ENCODE peak calls at places on chromosomes 4 and X, in six cellular contexts. U is mesenchymal stem cell; V is CD8-positive, alpha-beta memory T cell; L is ovary; Y is SK-N-SH; G is spleen. K is an unnamed sample.

GRCh38 chr4:166003811-166004210 is 130.8 kb downstream of the TLL1 start:
- DNase-seq in Y (no peak), G (no peak), V (no peak), U (no peak), L (no peak), K (no peak)

GRCh38 chrX:134171661-134172587 is 65.1 kb upstream of the CCDC160 start:
- DNase-seq in Y (peak), G (peak), V (no peak), U (peak), L (peak), K (no peak)

GRCh38 chr4:21452931-21453330 is 495.6 kb downstream of the KCNIP4 start:
- DNase-seq in G (no peak), U (no peak), Y (no peak), L (no peak), V (no peak), K (no peak)

GRCh38 chr4:41146716-41147506 is 67.4 kb downstream of the APBB2 start:
- DNase-seq in U (peak), Y (no peak), G (no peak), L (no peak), V (no peak), K (peak)

GRCh38 chrX:19602866-19603620 is 87.7 kb upstream of the MAP3K15 start:
- DNase-seq in Y (no peak), G (no peak), L (no peak), U (peak), V (no peak), K (peak)

GRCh38 chr4:150769845-150770244 is 187.9 kb downstream of the MAB21L2 start:
- DNase-seq in Y (no peak), L (no peak), V (no peak), G (no peak), U (no peak), K (peak)

GRCh38 chr4:165293927-165294649 is 33.4 kb upstream of the MSMO1 start:
- DNase-seq in V (no peak), L (no peak), U (no peak), Y (no peak), G (no peak), K (no peak)

GRCh38 chr4:174451897-174452296 is 70.4 kb downstream of the HPGD start:
- DNase-seq in Y (no peak), U (no peak), L (no peak), G (no peak), V (no peak), K (no peak)

GRCh38 chr4:118373614-118374255 is 20.9 kb upstream of the PRSS12 start:
- DNase-seq in G (no peak), U (peak), Y (no peak), V (no peak), L (no peak), K (peak)

GRCh38 chr4:622996-623913 is 2.1 kb upstream of the PDE6B start:
- DNase-seq in G (peak), V (no peak), Y (no peak), U (no peak), L (no peak), K (no peak)

GRCh38 chr4:165748321-165748720 is 124.7 kb upstream of the TLL1 start:
- DNase-seq in Y (no peak), U (no peak), L (no peak), V (no peak), G (no peak), K (no peak)

GRCh38 chrX:24148118-24148517 is 1.4 kb upstream of the ZFX start:
- DNase-seq in U (no peak), Y (no peak), G (no peak), L (no peak), V (no peak), K (no peak)

GRCh38 chr4:147754037-147754445 is 22.2 kb downstream of the ARHGAP10 start:
- DNase-seq in G (no peak), Y (no peak), L (no peak), U (peak), V (no peak), K (peak)

GRCh38 chrX:101659601-101660063 is at the start of gene ARMCX2:
- DNase-seq in L (peak), G (peak), U (peak), V (no peak), Y (peak), K (peak)

GRCh38 chr4:101346562-101347266 is 612 bp downstream of the PPP3CA start:
- DNase-seq in Y (no peak), L (peak), G (peak), U (peak), V (peak), K (peak)

GRCh38 chr4:164087733-164088132 is 593.2 kb downstream of the TMA16 start:
- DNase-seq in G (no peak), U (no peak), Y (no peak), L (no peak), V (no peak), K (no peak)

GRCh38 chr4:98720871-98721480 is 62.6 kb upstream of the TSPAN5 start:
- DNase-seq in L (no peak), G (no peak), Y (no peak), V (no peak), U (no peak), K (peak)

GRCh38 chrX:69109036-69109663 is 56.1 kb downstream of the PJA1 start:
- DNase-seq in V (no peak), L (no peak), Y (no peak), G (no peak), U (no peak), K (no peak)

DNA sequence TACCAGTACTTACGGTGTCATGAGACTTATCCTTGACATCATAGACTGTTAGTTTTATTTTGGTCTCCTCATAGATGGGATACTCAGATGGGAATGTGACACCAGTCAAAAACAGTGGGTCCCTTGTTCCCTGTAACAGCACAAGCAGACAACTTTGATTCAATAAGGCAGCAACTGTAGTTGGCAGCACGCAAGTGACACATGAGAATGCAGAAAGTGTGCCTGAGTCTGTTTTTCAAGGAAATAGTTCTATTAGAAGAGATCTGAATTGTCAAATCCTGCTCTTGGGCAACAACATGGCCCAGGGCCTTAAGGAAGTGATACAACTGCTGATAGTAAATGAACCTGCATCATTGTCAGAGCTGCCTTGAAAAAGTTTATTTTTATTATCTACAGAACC is 443.2 kb downstream of the INPP4B start:
- DNase-seq in L (no peak), Y (no peak), G (no peak), U (no peak), V (no peak), K (peak)
- H3K4me3 ChIP-seq in L (no peak), Y (no peak), G (peak), U (no peak), V (peak), K (peak)

GRCh38 chr4:3880595-3881120 is 114.5 kb downstream of the ADRA2C start:
- DNase-seq in L (peak), U (peak), Y (peak), V (peak), G (peak), K (peak)
- H3K4me3 ChIP-seq in L (no peak), U (no peak), Y (no peak), V (peak), G (peak), K (no peak)

GRCh38 chrX:45799576-45799975 is 598.9 kb upstream of the DIPK2B start:
- DNase-seq in U (no peak), Y (no peak), G (no peak), L (no peak), V (no peak), K (no peak)
- H3K4me3 ChIP-seq in U (no peak), Y (peak), G (no peak), L (no peak), V (no peak), K (no peak)

GRCh38 chr4:153539058-153539826 is 73.1 kb downstream of the TMEM131L start:
- DNase-seq in U (no peak), L (no peak), V (no peak), G (no peak), Y (no peak), K (no peak)
- H3K4me3 ChIP-seq in U (no peak), L (peak), V (no peak), G (no peak), Y (peak), K (peak)

GRCh38 chrX:100649550-100650356 is 5.8 kb downstream of the SRPX2 start:
- DNase-seq in G (no peak), Y (no peak), V (no peak), L (peak), U (peak), K (peak)
- H3K4me3 ChIP-seq in G (no peak), Y (no peak), V (no peak), L (no peak), U (no peak), K (peak)

GRCh38 chrX:103849558-103849957 is 17.5 kb upstream of the RAB9B start:
- DNase-seq in U (no peak), V (no peak), L (no peak), G (no peak), Y (no peak), K (no peak)

GRCh38 chrX:103846395-103846794 is 14.3 kb upstream of the RAB9B start:
- DNase-seq in G (no peak), L (no peak), Y (no peak), V (no peak), U (no peak), K (no peak)

GRCh38 chrX:103845165-103845653 is 13.2 kb upstream of the RAB9B start:
- DNase-seq in L (peak), U (peak), V (peak), G (no peak), Y (peak), K (peak)

GRCh38 chrX:103847174-103847870 is 15.3 kb upstream of the RAB9B start:
- DNase-seq in U (no peak), L (no peak), Y (no peak), V (no peak), G (no peak), K (no peak)
- H3K4me3 ChIP-seq in U (no peak), L (no peak), Y (no peak), V (no peak), G (no peak), K (no peak)

DNA sequence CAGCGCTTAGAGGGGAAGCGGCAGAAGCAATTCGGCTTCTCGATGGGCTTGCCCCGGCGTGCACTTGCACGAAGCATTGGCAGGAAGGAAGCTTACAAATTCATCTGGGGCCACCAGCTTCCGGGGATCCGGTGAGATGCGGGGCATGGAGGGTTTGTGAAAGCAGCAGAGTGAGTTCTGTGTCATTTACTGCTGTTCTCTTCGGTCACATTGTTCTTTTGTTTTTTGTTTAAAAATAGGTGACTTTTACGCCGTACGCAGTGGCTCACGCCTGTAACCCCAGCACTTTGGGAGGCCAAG is 47.0 kb downstream of the ASMT start:
- DNase-seq in Y (no peak), U (no peak), L (no peak), G (no peak), V (no peak), K (no peak)
- H3K4me3 ChIP-seq in Y (no peak), U (no peak), L (no peak), G (peak), V (peak), K (no peak)